ENCODE peak calls at places on chromosome 2, in nine cellular contexts. F, R, I, U, O, P, E, Y and M are unnamed samples.

GRCh38 chr2:213202006-213202405 is 50.6 kb upstream of the IKZF2 start:
- DNase-seq in F (no peak), R (no peak), I (no peak), U (no peak), O (no peak), P (no peak), E (no peak), Y (no peak), M (peak; percentile 16)

GRCh38 chr2:44348385-44348784 is 12.9 kb downstream of the PREPL start:
- DNase-seq in F (no peak), R (no peak), I (peak; percentile 88), U (peak; percentile 37), O (no peak), P (no peak), E (no peak), Y (no peak), M (no peak)

GRCh38 chr2:187577310-187577709 is 23.1 kb upstream of the TFPI start:
- DNase-seq in F (no peak), R (peak; percentile 59), I (no peak), U (no peak), O (no peak), P (no peak), E (peak; percentile 48), Y (no peak), M (no peak)

GRCh38 chr2:69386376-69386775 is 651 bp downstream of the GFPT1 start:
- DNase-seq in F (no peak), R (no peak), I (no peak), U (no peak), O (no peak), P (no peak), E (no peak), Y (no peak), M (no peak)

GRCh38 chr2:121532347-121532766 is 1.7 kb downstream of the RNU4ATAC start:
- DNase-seq in F (no peak), R (no peak), I (peak; percentile 74), U (no peak), O (no peak), P (no peak), E (peak; percentile 67), Y (no peak), M (no peak)

GRCh38 chr2:71898851-71899681 is 248.6 kb downstream of the CYP26B1 start:
- DNase-seq in F (no peak), R (no peak), I (no peak), U (no peak), O (no peak), P (no peak), E (no peak), Y (no peak), M (no peak)

GRCh38 chr2:122081743-122082142 is 326.3 kb downstream of the TSN start:
- DNase-seq in F (no peak), R (no peak), I (no peak), U (no peak), O (no peak), P (no peak), E (no peak), Y (no peak), M (no peak)

GRCh38 chr2:20506281-20506685 is 59.4 kb downstream of the RHOB start:
- DNase-seq in F (no peak), R (no peak), I (peak; percentile 70), U (no peak), O (no peak), P (no peak), E (no peak), Y (no peak), M (no peak)

GRCh38 chr2:29946465-29946864 is 25.1 kb upstream of the ALK start:
- DNase-seq in F (no peak), R (no peak), I (no peak), U (no peak), O (no peak), P (no peak), E (no peak), Y (no peak), M (no peak)

GRCh38 chr2:234481301-234481700 is 15.6 kb downstream of the ARL4C start:
- DNase-seq in F (no peak), R (no peak), I (no peak), U (no peak), O (no peak), P (no peak), E (no peak), Y (no peak), M (no peak)

GRCh38 chr2:192190474-192190873 is 4.3 kb downstream of the TMEFF2 start:
- DNase-seq in F (no peak), R (no peak), I (peak; percentile 48), U (no peak), O (no peak), P (no peak), E (peak; percentile 65), Y (no peak), M (no peak)

GRCh38 chr2:203681978-203682377 is 24.5 kb upstream of the CD28 start:
- DNase-seq in F (no peak), R (no peak), I (peak; percentile 41), U (no peak), O (no peak), P (no peak), E (no peak), Y (no peak), M (no peak)

GRCh38 chr2:203683932-203684556 is 22.4 kb upstream of the CD28 start:
- DNase-seq in F (no peak), R (no peak), I (peak; percentile 97), U (no peak), O (no peak), P (no peak), E (no peak), Y (no peak), M (no peak)

GRCh38 chr2:203683421-203683820 is 23.0 kb upstream of the CD28 start:
- DNase-seq in F (no peak), R (no peak), I (no peak), U (no peak), O (no peak), P (no peak), E (no peak), Y (no peak), M (no peak)

GRCh38 chr2:203685081-203685621 is 21.3 kb upstream of the CD28 start:
- DNase-seq in F (no peak), R (no peak), I (peak; percentile 100), U (peak; percentile 40), O (no peak), P (no peak), E (no peak), Y (no peak), M (no peak)

GRCh38 chr2:203682688-203683130 is 23.7 kb upstream of the CD28 start:
- DNase-seq in F (no peak), R (no peak), I (peak; percentile 77), U (peak; percentile 64), O (no peak), P (no peak), E (no peak), Y (no peak), M (no peak)
- H3K27ac ChIP-seq in F (no peak overlapping the region), R (no peak overlapping the region), I (peak overlapping the region; percentile 91), U (peak overlapping the region; percentile 90), O (no peak overlapping the region), P (peak overlapping the region; percentile 72), E (no peak overlapping the region), Y (no peak overlapping the region), M (no peak overlapping the region)

GRCh38 chr2:240624950-240625621 is at the start of gene GPR35:
- DNase-seq in F (peak; percentile 93), R (no peak), I (peak; percentile 73), U (no peak), O (peak; percentile 80), P (peak; percentile 77), E (no peak), Y (no peak), M (no peak)
- H3K4me1 ChIP-seq in F (peaks cover 70% of the 10 kb centered on the region), R (no peaks in the 10 kb centered on the region), I (no peaks in the 10 kb centered on the region), U (no peaks in the 10 kb centered on the region), O (peaks cover 88% of the 10 kb centered on the region), P (no peaks in the 10 kb centered on the region), E (no peaks in the 10 kb centered on the region), Y (no peaks in the 10 kb centered on the region), M (peaks cover 4% of the 10 kb centered on the region)

GRCh38 chr2:674319-674985 is 2.8 kb downstream of the TMEM18 start:
- DNase-seq in F (no peak), R (no peak), I (peak; percentile 19), U (no peak), O (no peak), P (no peak), E (no peak), Y (no peak), M (no peak)

GRCh38 chr2:676647-677055 is 555 bp downstream of the TMEM18 start:
- DNase-seq in F (no peak), R (peak; percentile 98), I (peak; percentile 97), U (peak; percentile 99), O (no peak), P (peak; percentile 100), E (peak; percentile 98), Y (peak; percentile 99), M (peak; percentile 99)

GRCh38 chr2:675051-675450 is 2.2 kb downstream of the TMEM18 start:
- DNase-seq in F (no peak), R (no peak), I (no peak), U (no peak), O (no peak), P (no peak), E (no peak), Y (no peak), M (no peak)

GRCh38 chr2:675982-676646 is 1.1 kb downstream of the TMEM18 start:
- DNase-seq in F (peak; percentile 60), R (peak; percentile 80), I (peak; percentile 91), U (peak; percentile 41), O (peak; percentile 4), P (peak; percentile 86), E (no peak), Y (peak; percentile 45), M (peak; percentile 69)

GRCh38 chr2:675460-675859 is 1.7 kb downstream of the TMEM18 start:
- DNase-seq in F (no peak), R (no peak), I (no peak), U (no peak), O (no peak), P (no peak), E (no peak), Y (no peak), M (no peak)
- H3K27ac ChIP-seq in F (no peak overlapping the region), R (no peak overlapping the region), I (peak overlapping the region; percentile 74), U (no peak overlapping the region), O (no peak overlapping the region), P (no peak overlapping the region), E (peak overlapping the region; percentile 35), Y (no peak overlapping the region), M (no peak overlapping the region)

GRCh38 chr2:55155764-55156221 is 76.3 kb downstream of the CLHC1 start:
- DNase-seq in F (no peak), R (no peak), I (peak; percentile 85), U (no peak), O (no peak), P (no peak), E (no peak), Y (no peak), M (no peak)

GRCh38 chr2:55155206-55155605 is 76.9 kb downstream of the CLHC1 start:
- DNase-seq in F (no peak), R (no peak), I (peak; percentile 26), U (no peak), O (no peak), P (no peak), E (no peak), Y (no peak), M (no peak)

GRCh38 chr2:55154525-55155030 is 77.5 kb downstream of the CLHC1 start:
- DNase-seq in F (no peak), R (no peak), I (no peak), U (no peak), O (no peak), P (no peak), E (no peak), Y (no peak), M (no peak)

GRCh38 chr2:55157474-55157884 is 74.6 kb downstream of the CLHC1 start:
- DNase-seq in F (no peak), R (no peak), I (peak; percentile 54), U (no peak), O (no peak), P (no peak), E (no peak), Y (no peak), M (no peak)

GRCh38 chr2:55156326-55156725 is 75.8 kb downstream of the CLHC1 start:
- DNase-seq in F (no peak), R (no peak), I (peak; percentile 82), U (no peak), O (no peak), P (no peak), E (no peak), Y (no peak), M (no peak)
- H3K4me1 ChIP-seq in F (no peaks in the 10 kb centered on the region), R (peaks cover 45% of the 10 kb centered on the region), I (peaks cover 49% of the 10 kb centered on the region), U (peaks cover 59% of the 10 kb centered on the region), O (no peaks in the 10 kb centered on the region), P (peaks cover 15% of the 10 kb centered on the region), E (peaks cover 9% of the 10 kb centered on the region), Y (peaks cover 77% of the 10 kb centered on the region), M (peaks cover 4% of the 10 kb centered on the region)